ENCODE peak calls at places on chromosomes 13 and 19, in six cellular contexts. One of them, this sample, is unnamed.

GRCh38 chr13:81577601-81578000 is 1236.7 kb upstream of the SPRY2 start:
- DNase-seq in trophoblast cell: no peak
- DNase-seq in mesenchymal stem cell: peak
- DNase-seq in neuronal stem cell: no peak
- DNase-seq in H1: no peak
- DNase-seq in IMR-90: no peak
- DNase-seq in this sample: no peak

GRCh38 chr19:28289294-28290063 is 923.5 kb downstream of the UQCRFS1 start:
- DNase-seq in neuronal stem cell: no peak
- DNase-seq in trophoblast cell: no peak
- DNase-seq in H1: no peak
- DNase-seq in mesenchymal stem cell: no peak
- DNase-seq in IMR-90: no peak
- DNase-seq in this sample: no peak

GRCh38 chr13:85698236-85698635 is 101.0 kb downstream of the SLITRK6 start:
- DNase-seq in H1: no peak
- DNase-seq in neuronal stem cell: no peak
- DNase-seq in IMR-90: peak
- DNase-seq in trophoblast cell: no peak
- DNase-seq in mesenchymal stem cell: peak
- DNase-seq in this sample: no peak

GRCh38 chr13:49635599-49636433 is 7.5 kb downstream of the ARL11 start:
- DNase-seq in neuronal stem cell: no peak
- DNase-seq in IMR-90: peak
- DNase-seq in H1: peak
- DNase-seq in trophoblast cell: no peak
- DNase-seq in mesenchymal stem cell: peak
- DNase-seq in this sample: peak

GRCh38 chr19:1456121-1456900 is 6.4 kb downstream of the APC2 start:
- DNase-seq in mesenchymal stem cell: no peak
- DNase-seq in neuronal stem cell: no peak
- DNase-seq in trophoblast cell: no peak
- DNase-seq in IMR-90: no peak
- DNase-seq in H1: no peak
- DNase-seq in this sample: no peak

GRCh38 chr13:112668924-112669323 is 20.9 kb upstream of the ATP11A start:
- DNase-seq in mesenchymal stem cell: no peak
- DNase-seq in neuronal stem cell: no peak
- DNase-seq in IMR-90: no peak
- DNase-seq in H1: no peak
- DNase-seq in trophoblast cell: no peak
- DNase-seq in this sample: no peak

GRCh38 chr19:36771275-36772231 is 1.1 kb downstream of the ZNF850 start:
- DNase-seq in trophoblast cell: peak
- DNase-seq in mesenchymal stem cell: peak
- DNase-seq in IMR-90: peak
- DNase-seq in neuronal stem cell: peak
- DNase-seq in H1: peak
- DNase-seq in this sample: peak

GRCh38 chr19:18879579-18880373 is 16.2 kb downstream of the CERS1 start:
- DNase-seq in mesenchymal stem cell: no peak
- DNase-seq in IMR-90: no peak
- DNase-seq in neuronal stem cell: no peak
- DNase-seq in H1: peak
- DNase-seq in trophoblast cell: no peak
- DNase-seq in this sample: peak

GRCh38 chr19:50952890-50953289 is at the start of gene KLK5:
- DNase-seq in H1: no peak
- DNase-seq in neuronal stem cell: no peak
- DNase-seq in mesenchymal stem cell: no peak
- DNase-seq in trophoblast cell: no peak
- DNase-seq in IMR-90: no peak
- DNase-seq in this sample: peak

GRCh38 chr13:47816835-47817234 is 184.2 kb downstream of the SUCLA2 start:
- DNase-seq in H1: no peak
- DNase-seq in IMR-90: no peak
- DNase-seq in neuronal stem cell: peak
- DNase-seq in mesenchymal stem cell: no peak
- DNase-seq in trophoblast cell: no peak
- DNase-seq in this sample: peak

GRCh38 chr13:73200432-73200831 is 141.6 kb downstream of the KLF5 start:
- DNase-seq in IMR-90: peak
- DNase-seq in mesenchymal stem cell: no peak
- DNase-seq in neuronal stem cell: no peak
- DNase-seq in H1: no peak
- DNase-seq in trophoblast cell: no peak
- DNase-seq in this sample: no peak

GRCh38 chr19:7863157-7863970 is 10.8 kb downstream of the PRR36 start:
- DNase-seq in trophoblast cell: no peak
- DNase-seq in mesenchymal stem cell: no peak
- DNase-seq in neuronal stem cell: no peak
- DNase-seq in IMR-90: no peak
- DNase-seq in H1: peak
- DNase-seq in this sample: peak

GRCh38 chr19:44512326-44513298 is 12.3 kb upstream of the ZNF180 start:
- DNase-seq in H1: peak
- DNase-seq in mesenchymal stem cell: peak
- DNase-seq in IMR-90: peak
- DNase-seq in trophoblast cell: peak
- DNase-seq in neuronal stem cell: no peak
- DNase-seq in this sample: peak

GRCh38 chr19:10670876-10671804 is 17.0 kb downstream of the ILF3 start:
- DNase-seq in mesenchymal stem cell: no peak
- DNase-seq in H1: no peak
- DNase-seq in IMR-90: no peak
- DNase-seq in neuronal stem cell: no peak
- DNase-seq in trophoblast cell: no peak
- DNase-seq in this sample: no peak

GRCh38 chr19:53870485-53870844 is 2.8 kb downstream of the MYADM start:
- DNase-seq in trophoblast cell: no peak
- DNase-seq in IMR-90: no peak
- DNase-seq in mesenchymal stem cell: peak
- DNase-seq in H1: no peak
- DNase-seq in neuronal stem cell: no peak
- DNase-seq in this sample: peak

GRCh38 chr19:18759435-18760426 is 31.4 kb downstream of the COMP start:
- DNase-seq in IMR-90: no peak
- DNase-seq in neuronal stem cell: no peak
- DNase-seq in H1: no peak
- DNase-seq in mesenchymal stem cell: no peak
- DNase-seq in trophoblast cell: no peak
- DNase-seq in this sample: no peak

GRCh38 chr13:114143806-114144605 is 11.6 kb upstream of the RASA3 start:
- DNase-seq in mesenchymal stem cell: no peak
- DNase-seq in neuronal stem cell: no peak
- DNase-seq in H1: peak
- DNase-seq in IMR-90: no peak
- DNase-seq in trophoblast cell: no peak
- DNase-seq in this sample: peak

GRCh38 chr13:112781881-112782361 is 92.1 kb downstream of the ATP11A start:
- DNase-seq in mesenchymal stem cell: no peak
- DNase-seq in IMR-90: no peak
- DNase-seq in trophoblast cell: no peak
- DNase-seq in H1: peak
- DNase-seq in neuronal stem cell: no peak
- DNase-seq in this sample: no peak

GRCh38 chr13:111095031-111095840 is 19.9 kb upstream of the ARHGEF7 start:
- DNase-seq in trophoblast cell: no peak
- DNase-seq in neuronal stem cell: no peak
- DNase-seq in mesenchymal stem cell: no peak
- DNase-seq in H1: no peak
- DNase-seq in IMR-90: no peak
- DNase-seq in this sample: no peak
- H3K18ac ChIP-seq in trophoblast cell: no peak
- H3K18ac ChIP-seq in neuronal stem cell: peak
- H3K18ac ChIP-seq in mesenchymal stem cell: no peak
- H3K18ac ChIP-seq in H1: no peak
- H3K18ac ChIP-seq in IMR-90: no peak
- H3K18ac ChIP-seq in this sample: no peak

GRCh38 chr19:49852631-49853126 is 1.7 kb downstream of the PTOV1 start:
- DNase-seq in mesenchymal stem cell: no peak
- DNase-seq in trophoblast cell: peak
- DNase-seq in H1: no peak
- DNase-seq in neuronal stem cell: no peak
- DNase-seq in IMR-90: peak
- DNase-seq in this sample: no peak
- H3K4me3 ChIP-seq in mesenchymal stem cell: no peak
- H3K4me3 ChIP-seq in trophoblast cell: no peak
- H3K4me3 ChIP-seq in H1: peak
- H3K4me3 ChIP-seq in neuronal stem cell: peak
- H3K4me3 ChIP-seq in IMR-90: peak
- H3K4me3 ChIP-seq in this sample: no peak

GRCh38 chr19:38617764-38618589 is at the start of gene MAP4K1:
- DNase-seq in IMR-90: no peak
- DNase-seq in mesenchymal stem cell: no peak
- DNase-seq in neuronal stem cell: no peak
- DNase-seq in H1: no peak
- DNase-seq in trophoblast cell: no peak
- DNase-seq in this sample: no peak
- H3K18ac ChIP-seq in IMR-90: peak
- H3K18ac ChIP-seq in mesenchymal stem cell: peak
- H3K18ac ChIP-seq in neuronal stem cell: peak
- H3K18ac ChIP-seq in H1: peak
- H3K18ac ChIP-seq in trophoblast cell: peak
- H3K18ac ChIP-seq in this sample: peak

DNA sequence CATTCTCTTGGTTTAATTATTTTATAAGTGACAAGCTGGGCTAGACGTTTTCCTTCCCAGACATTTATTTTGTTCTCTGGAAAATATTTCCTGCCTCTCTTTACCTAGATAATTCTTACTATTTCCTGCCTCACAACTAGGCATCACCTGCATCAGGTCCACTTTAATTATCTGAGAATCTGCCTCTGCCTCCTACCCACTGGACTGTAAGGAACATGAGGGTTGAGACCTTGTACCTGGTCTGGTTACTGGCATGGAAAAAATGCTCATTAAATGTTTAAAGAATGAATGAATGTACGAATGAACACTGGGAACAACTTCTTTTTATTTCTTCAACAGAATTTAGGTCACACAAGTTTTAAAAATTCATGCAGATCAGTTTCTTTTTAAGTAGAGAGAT is 13.4 kb upstream of the METTL21C start:
- DNase-seq in mesenchymal stem cell: no peak
- DNase-seq in trophoblast cell: peak
- DNase-seq in H1: no peak
- DNase-seq in IMR-90: no peak
- DNase-seq in neuronal stem cell: no peak
- DNase-seq in this sample: no peak
- H3K4me3 ChIP-seq in mesenchymal stem cell: no peak
- H3K4me3 ChIP-seq in trophoblast cell: no peak
- H3K4me3 ChIP-seq in H1: no peak
- H3K4me3 ChIP-seq in IMR-90: no peak
- H3K4me3 ChIP-seq in neuronal stem cell: no peak
- H3K4me3 ChIP-seq in this sample: no peak

GRCh38 chr19:34256835-34257558 is 2.6 kb downstream of the GARRE1 start:
- DNase-seq in mesenchymal stem cell: no peak
- DNase-seq in trophoblast cell: peak
- DNase-seq in IMR-90: no peak
- DNase-seq in H1: no peak
- DNase-seq in neuronal stem cell: no peak
- DNase-seq in this sample: no peak

GRCh38 chr19:34255546-34255945 is 1.2 kb downstream of the GARRE1 start:
- DNase-seq in neuronal stem cell: no peak
- DNase-seq in trophoblast cell: no peak
- DNase-seq in H1: no peak
- DNase-seq in IMR-90: no peak
- DNase-seq in mesenchymal stem cell: no peak
- DNase-seq in this sample: no peak

GRCh38 chr19:34254552-34255432 is at the start of gene GARRE1:
- DNase-seq in IMR-90: peak
- DNase-seq in neuronal stem cell: peak
- DNase-seq in mesenchymal stem cell: no peak
- DNase-seq in trophoblast cell: peak
- DNase-seq in H1: peak
- DNase-seq in this sample: peak

GRCh38 chr19:34257559-34257924 is 3.2 kb downstream of the GARRE1 start:
- DNase-seq in H1: no peak
- DNase-seq in mesenchymal stem cell: no peak
- DNase-seq in IMR-90: no peak
- DNase-seq in neuronal stem cell: no peak
- DNase-seq in trophoblast cell: no peak
- DNase-seq in this sample: no peak

GRCh38 chr19:34253711-34254551 is 423 bp upstream of the GARRE1 start:
- DNase-seq in mesenchymal stem cell: peak
- DNase-seq in H1: peak
- DNase-seq in trophoblast cell: peak
- DNase-seq in IMR-90: peak
- DNase-seq in neuronal stem cell: peak
- DNase-seq in this sample: peak
- H3K18ac ChIP-seq in mesenchymal stem cell: peak
- H3K18ac ChIP-seq in H1: peak
- H3K18ac ChIP-seq in trophoblast cell: peak
- H3K18ac ChIP-seq in IMR-90: peak
- H3K18ac ChIP-seq in neuronal stem cell: peak
- H3K18ac ChIP-seq in this sample: peak

GRCh38 chr13:39600766-39601165 is 2.2 kb downstream of the LHFPL6 start:
- DNase-seq in IMR-90: no peak
- DNase-seq in H1: peak
- DNase-seq in mesenchymal stem cell: peak
- DNase-seq in trophoblast cell: peak
- DNase-seq in neuronal stem cell: no peak
- DNase-seq in this sample: peak
- H3K4me3 ChIP-seq in IMR-90: peak
- H3K4me3 ChIP-seq in H1: no peak
- H3K4me3 ChIP-seq in mesenchymal stem cell: no peak
- H3K4me3 ChIP-seq in trophoblast cell: no peak
- H3K4me3 ChIP-seq in neuronal stem cell: no peak
- H3K4me3 ChIP-seq in this sample: no peak

DNA sequence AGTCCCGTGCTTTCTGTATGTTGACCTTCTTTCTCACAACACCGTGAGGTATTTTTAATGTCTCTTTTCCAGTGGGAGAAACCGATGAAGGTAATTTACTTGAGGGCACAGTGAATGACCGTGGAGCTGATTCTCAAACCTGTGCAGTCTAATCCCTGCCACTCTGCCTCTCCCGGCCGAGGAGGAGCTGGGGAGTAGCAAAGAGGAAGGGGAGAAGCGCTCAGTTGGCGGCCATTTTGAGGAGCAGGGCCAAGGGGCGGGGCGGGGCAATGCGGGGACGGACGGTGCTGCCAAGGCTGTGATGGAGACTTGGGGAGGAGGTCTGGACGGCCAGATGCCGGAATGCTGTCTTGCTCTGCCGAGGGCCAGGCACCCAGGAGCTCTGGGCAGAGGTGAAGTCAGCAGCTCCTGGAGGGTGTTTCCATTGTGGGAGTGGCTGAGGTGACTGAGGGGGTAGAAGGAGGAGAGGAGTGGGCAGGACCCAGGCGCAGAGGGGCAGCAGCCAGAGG is 12.4 kb upstream of the RANBP3 start:
- DNase-seq in trophoblast cell: peak
- DNase-seq in mesenchymal stem cell: no peak
- DNase-seq in H1: peak
- DNase-seq in neuronal stem cell: no peak
- DNase-seq in IMR-90: no peak
- DNase-seq in this sample: peak
- H3K18ac ChIP-seq in trophoblast cell: no peak
- H3K18ac ChIP-seq in mesenchymal stem cell: no peak
- H3K18ac ChIP-seq in H1: peak
- H3K18ac ChIP-seq in neuronal stem cell: peak
- H3K18ac ChIP-seq in IMR-90: no peak
- H3K18ac ChIP-seq in this sample: no peak